ENCODE peak calls at places on chromosomes 12 and 14, in ten cellular contexts. One of them, this sample, is unnamed.

GRCh38 chr14:32681598-32681997 is 257.1 kb upstream of the NPAS3 start:
- DNase-seq in tibial artery: no peak
- DNase-seq in OCI-LY7: no peak
- DNase-seq in Peyer's patch: no peak
- DNase-seq in IMR-90: no peak
- DNase-seq in CD8-positive, alpha-beta T cell: no peak
- DNase-seq in sigmoid colon: no peak
- DNase-seq in K562: no peak
- DNase-seq in fibroblast of lung: no peak
- DNase-seq in iPS DF 6.9: no peak
- DNase-seq in this sample: no peak

GRCh38 chr14:75711134-75711795 is 50.2 kb downstream of the TTLL5 start:
- DNase-seq in tibial artery: no peak
- DNase-seq in OCI-LY7: peak
- DNase-seq in Peyer's patch: no peak
- DNase-seq in IMR-90: peak
- DNase-seq in CD8-positive, alpha-beta T cell: no peak
- DNase-seq in sigmoid colon: no peak
- DNase-seq in K562: peak
- DNase-seq in fibroblast of lung: peak
- DNase-seq in iPS DF 6.9: no peak
- DNase-seq in this sample: peak

GRCh38 chr12:44299524-44299923 is 463.6 kb downstream of the TMEM117 start:
- DNase-seq in tibial artery: no peak
- DNase-seq in OCI-LY7: no peak
- DNase-seq in Peyer's patch: no peak
- DNase-seq in IMR-90: no peak
- DNase-seq in CD8-positive, alpha-beta T cell: no peak
- DNase-seq in sigmoid colon: no peak
- DNase-seq in K562: no peak
- DNase-seq in fibroblast of lung: no peak
- DNase-seq in iPS DF 6.9: no peak
- DNase-seq in this sample: no peak

GRCh38 chr12:3996322-3996721 is 123.1 kb upstream of the PARP11 start:
- DNase-seq in tibial artery: no peak
- DNase-seq in OCI-LY7: no peak
- DNase-seq in Peyer's patch: no peak
- DNase-seq in IMR-90: no peak
- DNase-seq in CD8-positive, alpha-beta T cell: no peak
- DNase-seq in sigmoid colon: no peak
- DNase-seq in K562: no peak
- DNase-seq in fibroblast of lung: no peak
- DNase-seq in iPS DF 6.9: no peak
- DNase-seq in this sample: no peak

GRCh38 chr12:115774148-115774905 is 503.2 kb downstream of the MED13L start:
- DNase-seq in tibial artery: no peak
- DNase-seq in OCI-LY7: no peak
- DNase-seq in Peyer's patch: peak
- DNase-seq in IMR-90: no peak
- DNase-seq in CD8-positive, alpha-beta T cell: no peak
- DNase-seq in sigmoid colon: no peak
- DNase-seq in K562: no peak
- DNase-seq in fibroblast of lung: no peak
- DNase-seq in iPS DF 6.9: no peak
- DNase-seq in this sample: no peak

GRCh38 chr14:59484611-59485174 is 376 bp downstream of the JKAMP start:
- DNase-seq in tibial artery: no peak
- DNase-seq in OCI-LY7: no peak
- DNase-seq in Peyer's patch: no peak
- DNase-seq in IMR-90: peak
- DNase-seq in CD8-positive, alpha-beta T cell: no peak
- DNase-seq in sigmoid colon: no peak
- DNase-seq in K562: no peak
- DNase-seq in fibroblast of lung: peak
- DNase-seq in iPS DF 6.9: no peak
- DNase-seq in this sample: no peak

GRCh38 chr14:95498622-95499353 is 17.7 kb downstream of the SYNE3 start:
- DNase-seq in tibial artery: peak
- DNase-seq in OCI-LY7: no peak
- DNase-seq in Peyer's patch: no peak
- DNase-seq in IMR-90: peak
- DNase-seq in CD8-positive, alpha-beta T cell: no peak
- DNase-seq in sigmoid colon: no peak
- DNase-seq in K562: no peak
- DNase-seq in fibroblast of lung: no peak
- DNase-seq in iPS DF 6.9: no peak
- DNase-seq in this sample: no peak

GRCh38 chr14:68341765-68342212 is 451.1 kb downstream of the ZFP36L1 start:
- DNase-seq in tibial artery: no peak
- DNase-seq in OCI-LY7: peak
- DNase-seq in Peyer's patch: no peak
- DNase-seq in IMR-90: no peak
- DNase-seq in CD8-positive, alpha-beta T cell: no peak
- DNase-seq in sigmoid colon: no peak
- DNase-seq in K562: no peak
- DNase-seq in fibroblast of lung: no peak
- DNase-seq in iPS DF 6.9: no peak
- DNase-seq in this sample: no peak

GRCh38 chr12:88703790-88704189 is 123.5 kb upstream of the KITLG start:
- DNase-seq in tibial artery: no peak
- DNase-seq in OCI-LY7: no peak
- DNase-seq in Peyer's patch: no peak
- DNase-seq in IMR-90: no peak
- DNase-seq in CD8-positive, alpha-beta T cell: no peak
- DNase-seq in sigmoid colon: no peak
- DNase-seq in K562: no peak
- DNase-seq in fibroblast of lung: peak
- DNase-seq in iPS DF 6.9: no peak
- DNase-seq in this sample: peak

GRCh38 chr14:91714805-91715204 is 17.1 kb downstream of the CATSPERB start:
- DNase-seq in tibial artery: no peak
- DNase-seq in OCI-LY7: no peak
- DNase-seq in Peyer's patch: peak
- DNase-seq in IMR-90: no peak
- DNase-seq in CD8-positive, alpha-beta T cell: peak
- DNase-seq in sigmoid colon: no peak
- DNase-seq in K562: no peak
- DNase-seq in fibroblast of lung: no peak
- DNase-seq in iPS DF 6.9: no peak
- DNase-seq in this sample: no peak

DNA sequence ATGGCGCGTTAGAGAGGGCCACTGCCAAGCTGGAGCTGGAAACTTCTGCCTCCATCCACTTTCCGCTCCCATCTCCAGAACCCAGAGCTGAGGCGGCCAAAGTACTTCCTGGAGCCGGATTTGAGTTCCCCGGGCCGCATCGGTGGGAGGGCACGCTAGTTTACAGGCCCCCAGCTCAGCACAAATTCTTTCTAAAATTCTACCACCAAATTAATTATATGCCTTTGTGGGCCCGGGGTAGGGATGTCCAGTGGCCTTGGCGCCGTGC is 3.7 kb downstream of the RFX4 start:
- DNase-seq in tibial artery: no peak
- DNase-seq in OCI-LY7: no peak
- DNase-seq in Peyer's patch: no peak
- DNase-seq in IMR-90: no peak
- DNase-seq in CD8-positive, alpha-beta T cell: no peak
- DNase-seq in sigmoid colon: no peak
- DNase-seq in K562: no peak
- DNase-seq in fibroblast of lung: no peak
- DNase-seq in iPS DF 6.9: no peak
- DNase-seq in this sample: no peak
- H3K4me3 ChIP-seq in tibial artery: no peak
- H3K4me3 ChIP-seq in OCI-LY7: no peak
- H3K4me3 ChIP-seq in Peyer's patch: no peak
- H3K4me3 ChIP-seq in IMR-90: no peak
- H3K4me3 ChIP-seq in CD8-positive, alpha-beta T cell: no peak
- H3K4me3 ChIP-seq in sigmoid colon: no peak
- H3K4me3 ChIP-seq in K562: no peak
- H3K4me3 ChIP-seq in fibroblast of lung: no peak
- H3K4me3 ChIP-seq in iPS DF 6.9: peak
- H3K4me3 ChIP-seq in this sample: no peak

GRCh38 chr12:52452101-52452500 is at the start of gene KRT6B:
- DNase-seq in tibial artery: no peak
- DNase-seq in OCI-LY7: no peak
- DNase-seq in Peyer's patch: no peak
- DNase-seq in IMR-90: no peak
- DNase-seq in CD8-positive, alpha-beta T cell: no peak
- DNase-seq in sigmoid colon: no peak
- DNase-seq in K562: no peak
- DNase-seq in fibroblast of lung: no peak
- DNase-seq in iPS DF 6.9: no peak
- DNase-seq in this sample: no peak
- H3K4me3 ChIP-seq in tibial artery: no peak
- H3K4me3 ChIP-seq in OCI-LY7: no peak
- H3K4me3 ChIP-seq in Peyer's patch: no peak
- H3K4me3 ChIP-seq in IMR-90: no peak
- H3K4me3 ChIP-seq in CD8-positive, alpha-beta T cell: no peak
- H3K4me3 ChIP-seq in sigmoid colon: no peak
- H3K4me3 ChIP-seq in K562: no peak
- H3K4me3 ChIP-seq in fibroblast of lung: no peak
- H3K4me3 ChIP-seq in iPS DF 6.9: no peak
- H3K4me3 ChIP-seq in this sample: no peak

GRCh38 chr12:130780325-130780724 is 58.7 kb downstream of the STX2 start:
- DNase-seq in tibial artery: no peak
- DNase-seq in OCI-LY7: no peak
- DNase-seq in Peyer's patch: no peak
- DNase-seq in IMR-90: no peak
- DNase-seq in CD8-positive, alpha-beta T cell: no peak
- DNase-seq in sigmoid colon: no peak
- DNase-seq in K562: no peak
- DNase-seq in fibroblast of lung: no peak
- DNase-seq in iPS DF 6.9: no peak
- DNase-seq in this sample: no peak

GRCh38 chr12:130787041-130787440 is 52.0 kb downstream of the STX2 start:
- DNase-seq in tibial artery: no peak
- DNase-seq in OCI-LY7: no peak
- DNase-seq in Peyer's patch: no peak
- DNase-seq in IMR-90: no peak
- DNase-seq in CD8-positive, alpha-beta T cell: no peak
- DNase-seq in sigmoid colon: no peak
- DNase-seq in K562: no peak
- DNase-seq in fibroblast of lung: no peak
- DNase-seq in iPS DF 6.9: no peak
- DNase-seq in this sample: no peak

GRCh38 chr12:130780880-130781575 is 58.0 kb downstream of the STX2 start:
- DNase-seq in tibial artery: no peak
- DNase-seq in OCI-LY7: no peak
- DNase-seq in Peyer's patch: no peak
- DNase-seq in IMR-90: no peak
- DNase-seq in CD8-positive, alpha-beta T cell: no peak
- DNase-seq in sigmoid colon: no peak
- DNase-seq in K562: no peak
- DNase-seq in fibroblast of lung: no peak
- DNase-seq in iPS DF 6.9: no peak
- DNase-seq in this sample: no peak

GRCh38 chr12:130778776-130779175 is 60.3 kb downstream of the STX2 start:
- DNase-seq in tibial artery: no peak
- DNase-seq in OCI-LY7: no peak
- DNase-seq in Peyer's patch: no peak
- DNase-seq in IMR-90: no peak
- DNase-seq in CD8-positive, alpha-beta T cell: no peak
- DNase-seq in sigmoid colon: no peak
- DNase-seq in K562: no peak
- DNase-seq in fibroblast of lung: no peak
- DNase-seq in iPS DF 6.9: no peak
- DNase-seq in this sample: no peak

GRCh38 chr12:130783110-130783715 is 55.8 kb downstream of the STX2 start:
- DNase-seq in tibial artery: no peak
- DNase-seq in OCI-LY7: no peak
- DNase-seq in Peyer's patch: peak
- DNase-seq in IMR-90: no peak
- DNase-seq in CD8-positive, alpha-beta T cell: no peak
- DNase-seq in sigmoid colon: no peak
- DNase-seq in K562: no peak
- DNase-seq in fibroblast of lung: no peak
- DNase-seq in iPS DF 6.9: no peak
- DNase-seq in this sample: no peak
- H3K4me3 ChIP-seq in tibial artery: no peak
- H3K4me3 ChIP-seq in OCI-LY7: no peak
- H3K4me3 ChIP-seq in Peyer's patch: no peak
- H3K4me3 ChIP-seq in IMR-90: no peak
- H3K4me3 ChIP-seq in CD8-positive, alpha-beta T cell: no peak
- H3K4me3 ChIP-seq in sigmoid colon: no peak
- H3K4me3 ChIP-seq in K562: no peak
- H3K4me3 ChIP-seq in fibroblast of lung: no peak
- H3K4me3 ChIP-seq in iPS DF 6.9: no peak
- H3K4me3 ChIP-seq in this sample: no peak

GRCh38 chr12:13725049-13725448 is 256.4 kb downstream of the GRIN2B start:
- DNase-seq in tibial artery: no peak
- DNase-seq in OCI-LY7: no peak
- DNase-seq in Peyer's patch: no peak
- DNase-seq in IMR-90: no peak
- DNase-seq in CD8-positive, alpha-beta T cell: no peak
- DNase-seq in sigmoid colon: no peak
- DNase-seq in K562: no peak
- DNase-seq in fibroblast of lung: no peak
- DNase-seq in iPS DF 6.9: no peak
- DNase-seq in this sample: no peak

GRCh38 chr12:13724136-13724535 is 257.3 kb downstream of the GRIN2B start:
- DNase-seq in tibial artery: no peak
- DNase-seq in OCI-LY7: no peak
- DNase-seq in Peyer's patch: no peak
- DNase-seq in IMR-90: no peak
- DNase-seq in CD8-positive, alpha-beta T cell: no peak
- DNase-seq in sigmoid colon: no peak
- DNase-seq in K562: no peak
- DNase-seq in fibroblast of lung: no peak
- DNase-seq in iPS DF 6.9: no peak
- DNase-seq in this sample: no peak

GRCh38 chr12:13727707-13728147 is 253.7 kb downstream of the GRIN2B start:
- DNase-seq in tibial artery: no peak
- DNase-seq in OCI-LY7: no peak
- DNase-seq in Peyer's patch: no peak
- DNase-seq in IMR-90: no peak
- DNase-seq in CD8-positive, alpha-beta T cell: no peak
- DNase-seq in sigmoid colon: no peak
- DNase-seq in K562: no peak
- DNase-seq in fibroblast of lung: peak
- DNase-seq in iPS DF 6.9: no peak
- DNase-seq in this sample: no peak
- H3K4me3 ChIP-seq in tibial artery: no peak
- H3K4me3 ChIP-seq in OCI-LY7: no peak
- H3K4me3 ChIP-seq in Peyer's patch: no peak
- H3K4me3 ChIP-seq in IMR-90: no peak
- H3K4me3 ChIP-seq in CD8-positive, alpha-beta T cell: no peak
- H3K4me3 ChIP-seq in sigmoid colon: no peak
- H3K4me3 ChIP-seq in K562: no peak
- H3K4me3 ChIP-seq in fibroblast of lung: no peak
- H3K4me3 ChIP-seq in iPS DF 6.9: no peak
- H3K4me3 ChIP-seq in this sample: no peak

GRCh38 chr12:6452908-6453630 is 1.2 kb downstream of the TAPBPL start:
- DNase-seq in tibial artery: no peak
- DNase-seq in OCI-LY7: no peak
- DNase-seq in Peyer's patch: peak
- DNase-seq in IMR-90: no peak
- DNase-seq in CD8-positive, alpha-beta T cell: no peak
- DNase-seq in sigmoid colon: no peak
- DNase-seq in K562: no peak
- DNase-seq in fibroblast of lung: no peak
- DNase-seq in iPS DF 6.9: no peak
- DNase-seq in this sample: no peak
- H3K4me3 ChIP-seq in tibial artery: peak
- H3K4me3 ChIP-seq in OCI-LY7: peak
- H3K4me3 ChIP-seq in Peyer's patch: peak
- H3K4me3 ChIP-seq in IMR-90: no peak
- H3K4me3 ChIP-seq in CD8-positive, alpha-beta T cell: peak
- H3K4me3 ChIP-seq in sigmoid colon: peak
- H3K4me3 ChIP-seq in K562: no peak
- H3K4me3 ChIP-seq in fibroblast of lung: no peak
- H3K4me3 ChIP-seq in iPS DF 6.9: no peak
- H3K4me3 ChIP-seq in this sample: no peak